ENCODE peak calls at places on chromosomes 11 and 22, in six cellular contexts. B is effector memory CD4-positive, alpha-beta T cell; K is NCI-H146; E is DMS153; Q is mesothelial cell of epicardium; P is endothelial cell. J is an unnamed sample.

GRCh38 chr11:32643526-32643925 is 59.9 kb downstream of the EIF3M start:
- DNase-seq in P (no peak), Q (no peak), B (no peak), K (no peak), E (no peak), J (no peak)

GRCh38 chr11:74311352-74311926 is at the start of gene P4HA3:
- DNase-seq in P (peak; percentile 67), Q (no peak), B (peak; percentile 9), K (peak; percentile 60), E (no peak), J (no peak)

GRCh38 chr22:50531546-50532352 is 1.9 kb upstream of the TYMP start:
- DNase-seq in E (peak; percentile 24), K (peak; percentile 30), Q (peak; percentile 44), P (peak; percentile 68), B (no peak), J (no peak)

GRCh38 chr11:74543991-74544390 is 48.4 kb upstream of the POLD3 start:
- DNase-seq in B (no peak), E (peak; percentile 23), P (no peak), Q (no peak), K (no peak), J (no peak)

GRCh38 chr11:69922596-69923111 is 103.4 kb upstream of the FGF3 start:
- DNase-seq in P (no peak), B (no peak), E (no peak), Q (no peak), K (no peak), J (no peak)

GRCh38 chr11:134447696-134448095 is 35.7 kb upstream of the B3GAT1 start:
- DNase-seq in P (no peak), E (no peak), K (no peak), Q (no peak), B (no peak), J (no peak)

GRCh38 chr22:43384863-43385262 is 27.0 kb upstream of the MPPED1 start:
- DNase-seq in K (no peak), Q (no peak), E (no peak), P (no peak), B (no peak), J (no peak)

GRCh38 chr22:48950151-48950915 is 877.3 kb downstream of the BRD1 start:
- DNase-seq in K (no peak), B (no peak), Q (peak; percentile 4), P (no peak), E (no peak), J (no peak)

GRCh38 chr22:47328550-47329243 is 566.2 kb downstream of the TBC1D22A start:
- DNase-seq in Q (no peak), B (no peak), P (no peak), K (no peak), E (no peak), J (peak; percentile 69)

GRCh38 chr11:72251614-72252013 is 7.6 kb upstream of the PHOX2A start:
- DNase-seq in K (no peak), Q (no peak), E (no peak), B (no peak), P (no peak), J (no peak)

GRCh38 chr22:37726240-37726887 is 29.5 kb downstream of the TRIOBP start:
- DNase-seq in K (no peak), B (no peak), P (no peak), Q (no peak), E (no peak), J (no peak)

GRCh38 chr22:46935506-46936377 is 173.3 kb downstream of the TBC1D22A start:
- DNase-seq in B (no peak), P (no peak), Q (no peak), K (no peak), E (no peak), J (no peak)

GRCh38 chr22:43313497-43314474 is 29.4 kb downstream of the SCUBE1 start:
- DNase-seq in P (no peak), Q (no peak), E (no peak), B (no peak), K (no peak), J (no peak)

GRCh38 chr11:15910761-15911160 is 445.6 kb downstream of the SOX6 start:
- DNase-seq in B (no peak), P (no peak), E (no peak), Q (no peak), K (no peak), J (no peak)

GRCh38 chr11:123174196-123175183 is 20.6 kb downstream of the CLMP start:
- DNase-seq in E (no peak), Q (no peak), K (no peak), B (no peak), P (no peak), J (no peak)

GRCh38 chr11:132472411-132473205 is 1059.7 kb downstream of the OPCML start:
- DNase-seq in P (no peak), Q (no peak), E (no peak), B (no peak), K (peak; percentile 9), J (no peak)

GRCh38 chr11:15171956-15172355 is 57.2 kb downstream of the INSC start:
- DNase-seq in Q (no peak), E (no peak), K (no peak), P (no peak), B (no peak), J (no peak)

GRCh38 chr11:2569321-2569721 is 124.5 kb downstream of the KCNQ1 start:
- DNase-seq in B (no peak), E (no peak), K (no peak), P (no peak), Q (no peak), J (no peak)

GRCh38 chr11:128174465-128175101 is 412.8 kb downstream of the ETS1 start:
- DNase-seq in K (no peak), E (no peak), P (peak; percentile 22), B (no peak), Q (no peak), J (no peak)

GRCh38 chr11:26950260-26950719 is 43.6 kb upstream of the FIBIN start:
- DNase-seq in P (no peak), K (no peak), B (no peak), Q (no peak), E (no peak), J (no peak)